ENCODE peak calls at places on chromosomes 2 and 18, in eight cellular contexts. S is stomach, A is prostate gland, P is endothelial cell of umbilical vein, J is sigmoid colon, H is upper lobe of left lung, B is GM12878, N is HCT116. T is an unnamed sample.
A peak's percentile ranks its signal among the peaks of the same experiment; 100 is the strongest.

GRCh38 chr2:189580662-189581353 is at the start of gene SLC40A1:
- DNase-seq in S (peak; percentile 87), A (peak; percentile 74), P (peak; percentile 86), J (peak; percentile 90), H (peak; percentile 86), B (no peak), N (no peak), T (no peak)

GRCh38 chr2:107809835-107810234 is 16.9 kb upstream of the RGPD4 start:
- DNase-seq in S (no peak), A (no peak), P (no peak), J (no peak), H (no peak), B (no peak), N (no peak), T (no peak)

GRCh38 chr2:154350911-154351310 is 347.6 kb upstream of the KCNJ3 start:
- DNase-seq in S (no peak), A (no peak), P (no peak), J (no peak), H (peak; percentile 66), B (no peak), N (no peak), T (no peak)

GRCh38 chr2:75565523-75566449 is 5.0 kb upstream of the EVA1A start:
- DNase-seq in S (no peak), A (no peak), P (no peak), J (no peak), H (no peak), B (no peak), N (no peak), T (no peak)

GRCh38 chr2:16625201-16625729 is 40.4 kb downstream of the CYRIA start:
- DNase-seq in S (no peak), A (no peak), P (peak; percentile 67), J (no peak), H (peak; percentile 78), B (no peak), N (no peak), T (no peak)

GRCh38 chr2:23502096-23502495 is 117.1 kb downstream of the KLHL29 start:
- DNase-seq in S (no peak), A (peak; percentile 56), P (no peak), J (no peak), H (no peak), B (no peak), N (no peak), T (no peak)

GRCh38 chr2:230492107-230492506 is 76.1 kb downstream of the SP100 start:
- DNase-seq in S (no peak), A (no peak), P (no peak), J (no peak), H (no peak), B (no peak), N (no peak), T (no peak)

GRCh38 chr2:126886906-126887280 is 11.8 kb upstream of the TEX51 start:
- DNase-seq in S (no peak), A (no peak), P (no peak), J (no peak), H (no peak), B (no peak), N (no peak), T (peak; percentile 76)

GRCh38 chr2:66553370-66553769 is 118.4 kb downstream of the MEIS1 start:
- DNase-seq in S (peak; percentile 60), A (no peak), P (peak; percentile 27), J (peak; percentile 78), H (no peak), B (no peak), N (no peak), T (no peak)

GRCh38 chr2:118845005-118845842 is 2.2 kb downstream of the EN1 start:
- DNase-seq in S (no peak), A (no peak), P (no peak), J (no peak), H (no peak), B (no peak), N (no peak), T (no peak)

GRCh38 chr2:106160786-106161261 is 33.3 kb downstream of the UXS1 start:
- DNase-seq in S (no peak), A (no peak), P (peak; percentile 5), J (no peak), H (no peak), B (no peak), N (no peak), T (no peak)

GRCh38 chr2:75632091-75632704 is 14.4 kb upstream of the MRPL19 start:
- DNase-seq in S (no peak), A (no peak), P (no peak), J (no peak), H (no peak), B (no peak), N (no peak), T (no peak)

GRCh38 chr2:33791625-33792024 is 192.5 kb upstream of the FAM98A start:
- DNase-seq in S (no peak), A (no peak), P (no peak), J (no peak), H (peak; percentile 59), B (no peak), N (no peak), T (no peak)

GRCh38 chr2:188845692-188846091 is 128.5 kb upstream of the COL3A1 start:
- DNase-seq in S (no peak), A (no peak), P (no peak), J (no peak), H (no peak), B (no peak), N (no peak), T (no peak)

GRCh38 chr18:50928551-50928950 is 39.3 kb upstream of the ELAC1 start:
- DNase-seq in S (no peak), A (no peak), P (no peak), J (no peak), H (no peak), B (no peak), N (no peak), T (no peak)

GRCh38 chr2:184596819-184597411 is 1.4 kb upstream of the ZNF804A start:
- DNase-seq in S (no peak), A (no peak), P (peak; percentile 54), J (no peak), H (no peak), B (no peak), N (peak; percentile 27), T (no peak)

GRCh38 chr2:180723712-180724111 is 256.7 kb upstream of the UBE2E3 start:
- DNase-seq in S (no peak), A (no peak), P (no peak), J (no peak), H (no peak), B (no peak), N (no peak), T (no peak)
- TF ChIP-seq POLR2AphosphoS5 in S (no peak), A (no peak), P (no peak), J (no peak), H (no peak), B (no peak), N (no peak), T (no peak)

DNA sequence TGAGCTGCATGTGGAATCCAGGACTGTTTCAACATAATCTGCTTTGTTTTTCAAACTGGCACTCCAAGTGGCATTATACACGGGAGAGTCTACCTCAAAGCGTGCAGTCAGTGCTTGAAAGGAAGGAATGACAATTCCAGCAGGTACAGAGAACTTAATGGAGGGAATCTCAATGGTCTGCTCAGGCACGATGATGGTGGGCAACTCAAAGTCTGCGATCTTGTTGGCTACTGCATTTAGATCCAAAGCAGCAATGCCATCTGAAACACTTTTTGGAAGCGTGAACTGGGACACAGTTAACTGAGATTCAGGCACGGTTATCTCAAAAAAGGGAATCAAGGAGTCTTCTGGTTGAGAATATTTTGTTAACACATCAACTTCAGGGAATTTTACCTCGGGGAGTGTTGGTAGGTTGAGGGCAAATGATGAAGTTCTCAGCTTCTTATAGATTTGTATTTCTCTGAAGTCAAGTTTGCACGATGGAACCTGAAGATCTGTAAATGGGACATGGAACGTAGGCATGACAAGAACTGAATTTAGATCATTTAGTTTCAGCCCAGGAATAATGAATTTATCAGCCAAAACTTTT is 38.7 kb downstream of the APOB start:
- DNase-seq in S (no peak), A (no peak), P (no peak), J (no peak), H (no peak), B (no peak), N (no peak), T (no peak)
- H3K36me3 ChIP-seq in S (no peaks in the 10 kb centered on the region), A (no peaks in the 10 kb centered on the region), P (no peaks in the 10 kb centered on the region), J (no peaks in the 10 kb centered on the region), H (no peaks in the 10 kb centered on the region), B (no peaks in the 10 kb centered on the region), N (no peaks in the 10 kb centered on the region), T (no peaks in the 10 kb centered on the region)

DNA sequence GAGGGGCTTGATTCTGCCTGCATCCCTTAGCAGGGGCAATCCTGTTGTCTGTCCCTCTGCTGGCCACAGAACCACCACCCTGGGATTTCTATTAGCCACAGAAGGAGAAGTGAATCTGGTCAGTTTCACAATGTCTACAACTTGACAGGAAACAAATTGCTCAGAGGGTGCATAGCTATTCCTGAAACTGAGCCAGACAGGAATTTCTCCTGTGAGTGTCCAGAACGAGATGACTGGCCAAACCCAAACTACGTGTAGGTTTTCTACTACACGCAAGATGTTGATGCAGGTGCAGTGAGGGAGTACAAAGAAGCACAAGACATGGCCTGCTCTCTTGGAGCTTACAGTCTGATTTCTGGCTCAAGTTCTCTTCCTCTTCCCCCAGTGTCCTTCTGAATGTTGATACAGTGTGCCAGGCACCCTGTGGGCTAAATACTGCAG is 201.9 kb downstream of the CLIP4 start:
- DNase-seq in S (no peak), A (no peak), P (no peak), J (no peak), H (peak; percentile 25), B (peak; percentile 82), N (no peak), T (no peak)
- TF ChIP-seq POLR2AphosphoS5 in S (no peak), A (no peak), P (no peak), J (peak; percentile 89), H (no peak), B (no peak), N (no peak), T (no peak)

GRCh38 chr2:3433339-3433699 is 53.8 kb downstream of the TRAPPC12 start:
- DNase-seq in S (no peak), A (no peak), P (no peak), J (no peak), H (no peak), B (no peak), N (no peak), T (no peak)

GRCh38 chr2:3434005-3434404 is 54.5 kb downstream of the TRAPPC12 start:
- DNase-seq in S (no peak), A (no peak), P (no peak), J (no peak), H (no peak), B (no peak), N (no peak), T (no peak)

GRCh38 chr2:3434654-3435053 is 55.2 kb downstream of the TRAPPC12 start:
- DNase-seq in S (no peak), A (no peak), P (no peak), J (no peak), H (no peak), B (no peak), N (no peak), T (no peak)

GRCh38 chr2:3432067-3432466 is 52.6 kb downstream of the TRAPPC12 start:
- DNase-seq in S (no peak), A (no peak), P (no peak), J (no peak), H (no peak), B (no peak), N (no peak), T (no peak)

GRCh38 chr2:3432693-3433338 is 53.3 kb downstream of the TRAPPC12 start:
- DNase-seq in S (no peak), A (no peak), P (no peak), J (no peak), H (no peak), B (no peak), N (no peak), T (no peak)
- H3K36me3 ChIP-seq in S (peaks cover 74% of the 10 kb centered on the region), A (no peaks in the 10 kb centered on the region), P (peaks cover 2% of the 10 kb centered on the region), J (no peaks in the 10 kb centered on the region), H (peaks cover 33% of the 10 kb centered on the region), B (peaks cover 2% of the 10 kb centered on the region), N (no peaks in the 10 kb centered on the region), T (peaks cover 1% of the 10 kb centered on the region)

GRCh38 chr18:54531402-54532065 is 59.5 kb upstream of the DYNAP start:
- DNase-seq in S (no peak), A (no peak), P (no peak), J (no peak), H (no peak), B (no peak), N (no peak), T (no peak)
- TF ChIP-seq POLR2AphosphoS5 in S (no peak), A (no peak), P (no peak), J (no peak), H (no peak), B (no peak), N (no peak), T (no peak)